ENCODE peak calls at places on chromosomes 4 and X, in ten cellular contexts. One of them, this sample, is unnamed.
A peak's percentile ranks its signal among the peaks of the same experiment; 100 is the strongest.

GRCh38 chr4:62275470-62275869 is 1075.3 kb downstream of the ADGRL3 start:
- DNase-seq in neural progenitor cell: no peak
- DNase-seq in activated CD8-positive, alpha-beta memory T cell treated with anti-CD3 and anti-CD28 coated beads for 48 hours: no peak
- DNase-seq in ACHN: no peak
- DNase-seq in substantia nigra: no peak
- DNase-seq in tibial nerve: no peak
- DNase-seq in myocyte: no peak
- DNase-seq in LoVo: no peak
- DNase-seq in iPS-NIHi11: no peak
- DNase-seq in breast epithelium: no peak
- DNase-seq in this sample: no peak

GRCh38 chr4:118034061-118034785 is at the start of gene NDST3:
- DNase-seq in neural progenitor cell: peak; percentile 88
- DNase-seq in activated CD8-positive, alpha-beta memory T cell treated with anti-CD3 and anti-CD28 coated beads for 48 hours: no peak
- DNase-seq in ACHN: peak; percentile 85
- DNase-seq in substantia nigra: peak; percentile 47
- DNase-seq in tibial nerve: peak; percentile 22
- DNase-seq in myocyte: peak; percentile 75
- DNase-seq in LoVo: peak; percentile 63
- DNase-seq in iPS-NIHi11: peak; percentile 74
- DNase-seq in breast epithelium: peak; percentile 27
- DNase-seq in this sample: peak; percentile 89

GRCh38 chr4:138334346-138335016 is 92.3 kb upstream of the SLC7A11 start:
- DNase-seq in neural progenitor cell: no peak
- DNase-seq in activated CD8-positive, alpha-beta memory T cell treated with anti-CD3 and anti-CD28 coated beads for 48 hours: no peak
- DNase-seq in ACHN: no peak
- DNase-seq in substantia nigra: no peak
- DNase-seq in tibial nerve: no peak
- DNase-seq in myocyte: no peak
- DNase-seq in LoVo: peak; percentile 20
- DNase-seq in iPS-NIHi11: no peak
- DNase-seq in breast epithelium: no peak
- DNase-seq in this sample: no peak

GRCh38 chrX:2875798-2876399 is 47.2 kb downstream of the GYG2 start:
- DNase-seq in neural progenitor cell: peak; percentile 50
- DNase-seq in activated CD8-positive, alpha-beta memory T cell treated with anti-CD3 and anti-CD28 coated beads for 48 hours: no peak
- DNase-seq in ACHN: peak; percentile 14
- DNase-seq in substantia nigra: no peak
- DNase-seq in tibial nerve: no peak
- DNase-seq in myocyte: no peak
- DNase-seq in LoVo: no peak
- DNase-seq in iPS-NIHi11: peak; percentile 25
- DNase-seq in breast epithelium: no peak
- DNase-seq in this sample: peak; percentile 57

GRCh38 chr4:173009129-173009823 is 159.3 kb upstream of the GALNT7 start:
- DNase-seq in neural progenitor cell: no peak
- DNase-seq in activated CD8-positive, alpha-beta memory T cell treated with anti-CD3 and anti-CD28 coated beads for 48 hours: no peak
- DNase-seq in ACHN: no peak
- DNase-seq in substantia nigra: no peak
- DNase-seq in tibial nerve: no peak
- DNase-seq in myocyte: no peak
- DNase-seq in LoVo: no peak
- DNase-seq in iPS-NIHi11: no peak
- DNase-seq in breast epithelium: no peak
- DNase-seq in this sample: peak; percentile 62

GRCh38 chr4:101649790-101650450 is 140.6 kb upstream of the BANK1 start:
- DNase-seq in neural progenitor cell: no peak
- DNase-seq in activated CD8-positive, alpha-beta memory T cell treated with anti-CD3 and anti-CD28 coated beads for 48 hours: no peak
- DNase-seq in ACHN: no peak
- DNase-seq in substantia nigra: no peak
- DNase-seq in tibial nerve: no peak
- DNase-seq in myocyte: peak; percentile 29
- DNase-seq in LoVo: no peak
- DNase-seq in iPS-NIHi11: no peak
- DNase-seq in breast epithelium: peak; percentile 31
- DNase-seq in this sample: peak; percentile 67

GRCh38 chrX:129478516-129478915 is 44.8 kb downstream of the SMARCA1 start:
- DNase-seq in neural progenitor cell: no peak
- DNase-seq in activated CD8-positive, alpha-beta memory T cell treated with anti-CD3 and anti-CD28 coated beads for 48 hours: no peak
- DNase-seq in ACHN: no peak
- DNase-seq in substantia nigra: no peak
- DNase-seq in tibial nerve: no peak
- DNase-seq in myocyte: peak; percentile 83
- DNase-seq in LoVo: no peak
- DNase-seq in iPS-NIHi11: no peak
- DNase-seq in breast epithelium: no peak
- DNase-seq in this sample: no peak

GRCh38 chr4:1541449-1542225 is 135.4 kb upstream of the NKX1-1 start:
- DNase-seq in neural progenitor cell: no peak
- DNase-seq in activated CD8-positive, alpha-beta memory T cell treated with anti-CD3 and anti-CD28 coated beads for 48 hours: no peak
- DNase-seq in ACHN: no peak
- DNase-seq in substantia nigra: no peak
- DNase-seq in tibial nerve: no peak
- DNase-seq in myocyte: no peak
- DNase-seq in LoVo: no peak
- DNase-seq in iPS-NIHi11: no peak
- DNase-seq in breast epithelium: no peak
- DNase-seq in this sample: no peak

GRCh38 chrX:46683023-46683422 is 75.9 kb downstream of the SLC9A7 start:
- DNase-seq in neural progenitor cell: no peak
- DNase-seq in activated CD8-positive, alpha-beta memory T cell treated with anti-CD3 and anti-CD28 coated beads for 48 hours: no peak
- DNase-seq in ACHN: no peak
- DNase-seq in substantia nigra: no peak
- DNase-seq in tibial nerve: no peak
- DNase-seq in myocyte: peak; percentile 53
- DNase-seq in LoVo: no peak
- DNase-seq in iPS-NIHi11: peak; percentile 6
- DNase-seq in breast epithelium: no peak
- DNase-seq in this sample: no peak

GRCh38 chr4:105171912-105172311 is 25.2 kb downstream of the TET2 start:
- DNase-seq in neural progenitor cell: no peak
- DNase-seq in activated CD8-positive, alpha-beta memory T cell treated with anti-CD3 and anti-CD28 coated beads for 48 hours: no peak
- DNase-seq in ACHN: no peak
- DNase-seq in substantia nigra: no peak
- DNase-seq in tibial nerve: no peak
- DNase-seq in myocyte: no peak
- DNase-seq in LoVo: no peak
- DNase-seq in iPS-NIHi11: no peak
- DNase-seq in breast epithelium: no peak
- DNase-seq in this sample: no peak

GRCh38 chrX:38854305-38854704 is 53.0 kb downstream of the MID1IP1 start:
- DNase-seq in neural progenitor cell: no peak
- DNase-seq in activated CD8-positive, alpha-beta memory T cell treated with anti-CD3 and anti-CD28 coated beads for 48 hours: no peak
- DNase-seq in ACHN: no peak
- DNase-seq in substantia nigra: no peak
- DNase-seq in tibial nerve: no peak
- DNase-seq in myocyte: no peak
- DNase-seq in LoVo: no peak
- DNase-seq in iPS-NIHi11: no peak
- DNase-seq in breast epithelium: no peak
- DNase-seq in this sample: no peak

GRCh38 chr4:138263438-138263837 is 21.3 kb upstream of the SLC7A11 start:
- DNase-seq in neural progenitor cell: no peak
- DNase-seq in activated CD8-positive, alpha-beta memory T cell treated with anti-CD3 and anti-CD28 coated beads for 48 hours: no peak
- DNase-seq in ACHN: no peak
- DNase-seq in substantia nigra: no peak
- DNase-seq in tibial nerve: no peak
- DNase-seq in myocyte: no peak
- DNase-seq in LoVo: no peak
- DNase-seq in iPS-NIHi11: no peak
- DNase-seq in breast epithelium: no peak
- DNase-seq in this sample: no peak

GRCh38 chr4:151879705-151880104 is 118.9 kb upstream of the GATB start:
- DNase-seq in neural progenitor cell: peak; percentile 28
- DNase-seq in activated CD8-positive, alpha-beta memory T cell treated with anti-CD3 and anti-CD28 coated beads for 48 hours: no peak
- DNase-seq in ACHN: no peak
- DNase-seq in substantia nigra: no peak
- DNase-seq in tibial nerve: no peak
- DNase-seq in myocyte: no peak
- DNase-seq in LoVo: no peak
- DNase-seq in iPS-NIHi11: no peak
- DNase-seq in breast epithelium: no peak
- DNase-seq in this sample: no peak

GRCh38 chr4:16897991-16898827 is at the start of gene LDB2:
- DNase-seq in neural progenitor cell: peak; percentile 84
- DNase-seq in activated CD8-positive, alpha-beta memory T cell treated with anti-CD3 and anti-CD28 coated beads for 48 hours: no peak
- DNase-seq in ACHN: no peak
- DNase-seq in substantia nigra: no peak
- DNase-seq in tibial nerve: peak; percentile 72
- DNase-seq in myocyte: no peak
- DNase-seq in LoVo: no peak
- DNase-seq in iPS-NIHi11: peak; percentile 49
- DNase-seq in breast epithelium: peak; percentile 24
- DNase-seq in this sample: peak; percentile 94

GRCh38 chr4:138307319-138307718 is 65.2 kb upstream of the SLC7A11 start:
- DNase-seq in neural progenitor cell: no peak
- DNase-seq in activated CD8-positive, alpha-beta memory T cell treated with anti-CD3 and anti-CD28 coated beads for 48 hours: no peak
- DNase-seq in ACHN: no peak
- DNase-seq in substantia nigra: no peak
- DNase-seq in tibial nerve: no peak
- DNase-seq in myocyte: no peak
- DNase-seq in LoVo: no peak
- DNase-seq in iPS-NIHi11: no peak
- DNase-seq in breast epithelium: no peak
- DNase-seq in this sample: no peak

GRCh38 chr4:168319486-168320019 is 1.0 kb upstream of the DDX60 start:
- DNase-seq in neural progenitor cell: no peak
- DNase-seq in activated CD8-positive, alpha-beta memory T cell treated with anti-CD3 and anti-CD28 coated beads for 48 hours: no peak
- DNase-seq in ACHN: no peak
- DNase-seq in substantia nigra: no peak
- DNase-seq in tibial nerve: no peak
- DNase-seq in myocyte: peak; percentile 9
- DNase-seq in LoVo: no peak
- DNase-seq in iPS-NIHi11: no peak
- DNase-seq in breast epithelium: no peak
- DNase-seq in this sample: no peak

GRCh38 chrX:42456301-42456700 is 321.7 kb downstream of the PPP1R2C start:
- DNase-seq in neural progenitor cell: no peak
- DNase-seq in activated CD8-positive, alpha-beta memory T cell treated with anti-CD3 and anti-CD28 coated beads for 48 hours: no peak
- DNase-seq in ACHN: no peak
- DNase-seq in substantia nigra: no peak
- DNase-seq in tibial nerve: no peak
- DNase-seq in myocyte: no peak
- DNase-seq in LoVo: no peak
- DNase-seq in iPS-NIHi11: no peak
- DNase-seq in breast epithelium: no peak
- DNase-seq in this sample: no peak

GRCh38 chrX:38929966-38930421 is 128.7 kb downstream of the MID1IP1 start:
- DNase-seq in neural progenitor cell: no peak
- DNase-seq in activated CD8-positive, alpha-beta memory T cell treated with anti-CD3 and anti-CD28 coated beads for 48 hours: no peak
- DNase-seq in ACHN: no peak
- DNase-seq in substantia nigra: no peak
- DNase-seq in tibial nerve: no peak
- DNase-seq in myocyte: peak; percentile 90
- DNase-seq in LoVo: no peak
- DNase-seq in iPS-NIHi11: no peak
- DNase-seq in breast epithelium: no peak
- DNase-seq in this sample: no peak

GRCh38 chrX:7709845-7710244 is 133.1 kb upstream of the VCX start:
- DNase-seq in neural progenitor cell: no peak
- DNase-seq in activated CD8-positive, alpha-beta memory T cell treated with anti-CD3 and anti-CD28 coated beads for 48 hours: no peak
- DNase-seq in ACHN: no peak
- DNase-seq in substantia nigra: no peak
- DNase-seq in tibial nerve: no peak
- DNase-seq in myocyte: no peak
- DNase-seq in LoVo: no peak
- DNase-seq in iPS-NIHi11: no peak
- DNase-seq in breast epithelium: no peak
- DNase-seq in this sample: peak; percentile 41

GRCh38 chr4:43435303-43435702 is 542.8 kb downstream of the GRXCR1 start:
- DNase-seq in neural progenitor cell: no peak
- DNase-seq in activated CD8-positive, alpha-beta memory T cell treated with anti-CD3 and anti-CD28 coated beads for 48 hours: no peak
- DNase-seq in ACHN: no peak
- DNase-seq in substantia nigra: no peak
- DNase-seq in tibial nerve: no peak
- DNase-seq in myocyte: no peak
- DNase-seq in LoVo: no peak
- DNase-seq in iPS-NIHi11: no peak
- DNase-seq in breast epithelium: no peak
- DNase-seq in this sample: no peak

GRCh38 chr4:632926-633325 is 7.6 kb downstream of the PDE6B start:
- DNase-seq in neural progenitor cell: no peak
- DNase-seq in activated CD8-positive, alpha-beta memory T cell treated with anti-CD3 and anti-CD28 coated beads for 48 hours: no peak
- DNase-seq in ACHN: no peak
- DNase-seq in substantia nigra: no peak
- DNase-seq in tibial nerve: no peak
- DNase-seq in myocyte: no peak
- DNase-seq in LoVo: no peak
- DNase-seq in iPS-NIHi11: no peak
- DNase-seq in breast epithelium: no peak
- DNase-seq in this sample: no peak

GRCh38 chr4:182736207-182736606 is 181.0 kb downstream of the DCTD start:
- DNase-seq in neural progenitor cell: no peak
- DNase-seq in activated CD8-positive, alpha-beta memory T cell treated with anti-CD3 and anti-CD28 coated beads for 48 hours: no peak
- DNase-seq in ACHN: no peak
- DNase-seq in substantia nigra: no peak
- DNase-seq in tibial nerve: no peak
- DNase-seq in myocyte: no peak
- DNase-seq in LoVo: no peak
- DNase-seq in iPS-NIHi11: no peak
- DNase-seq in breast epithelium: no peak
- DNase-seq in this sample: no peak

GRCh38 chr4:108601517-108601916 is 18.9 kb upstream of the RPL34 start:
- DNase-seq in neural progenitor cell: no peak
- DNase-seq in activated CD8-positive, alpha-beta memory T cell treated with anti-CD3 and anti-CD28 coated beads for 48 hours: no peak
- DNase-seq in ACHN: no peak
- DNase-seq in substantia nigra: no peak
- DNase-seq in tibial nerve: no peak
- DNase-seq in myocyte: no peak
- DNase-seq in LoVo: no peak
- DNase-seq in iPS-NIHi11: no peak
- DNase-seq in breast epithelium: no peak
- DNase-seq in this sample: no peak

GRCh38 chr4:152352215-152352614 is 183.7 kb downstream of the FBXW7 start:
- DNase-seq in neural progenitor cell: no peak
- DNase-seq in activated CD8-positive, alpha-beta memory T cell treated with anti-CD3 and anti-CD28 coated beads for 48 hours: no peak
- DNase-seq in ACHN: no peak
- DNase-seq in substantia nigra: no peak
- DNase-seq in tibial nerve: no peak
- DNase-seq in myocyte: no peak
- DNase-seq in LoVo: no peak
- DNase-seq in iPS-NIHi11: no peak
- DNase-seq in breast epithelium: no peak
- DNase-seq in this sample: no peak

GRCh38 chrX:110003167-110004156 is 548 bp downstream of the TMEM164 start:
- DNase-seq in neural progenitor cell: no peak
- DNase-seq in activated CD8-positive, alpha-beta memory T cell treated with anti-CD3 and anti-CD28 coated beads for 48 hours: no peak
- DNase-seq in ACHN: peak; percentile 18
- DNase-seq in substantia nigra: no peak
- DNase-seq in tibial nerve: no peak
- DNase-seq in myocyte: peak; percentile 33
- DNase-seq in LoVo: peak; percentile 6
- DNase-seq in iPS-NIHi11: no peak
- DNase-seq in breast epithelium: no peak
- DNase-seq in this sample: peak; percentile 11

GRCh38 chr4:185341841-185342240 is 53.9 kb downstream of the LRP2BP start:
- DNase-seq in neural progenitor cell: no peak
- DNase-seq in activated CD8-positive, alpha-beta memory T cell treated with anti-CD3 and anti-CD28 coated beads for 48 hours: no peak
- DNase-seq in ACHN: no peak
- DNase-seq in substantia nigra: no peak
- DNase-seq in tibial nerve: no peak
- DNase-seq in myocyte: no peak
- DNase-seq in LoVo: no peak
- DNase-seq in iPS-NIHi11: no peak
- DNase-seq in breast epithelium: no peak
- DNase-seq in this sample: no peak

GRCh38 chr4:11511321-11511720 is 82.6 kb upstream of the HS3ST1 start:
- DNase-seq in neural progenitor cell: no peak
- DNase-seq in activated CD8-positive, alpha-beta memory T cell treated with anti-CD3 and anti-CD28 coated beads for 48 hours: no peak
- DNase-seq in ACHN: no peak
- DNase-seq in substantia nigra: no peak
- DNase-seq in tibial nerve: no peak
- DNase-seq in myocyte: no peak
- DNase-seq in LoVo: no peak
- DNase-seq in iPS-NIHi11: no peak
- DNase-seq in breast epithelium: no peak
- DNase-seq in this sample: no peak

GRCh38 chrX:38175140-38175539 is 45.5 kb downstream of the SRPX start:
- DNase-seq in neural progenitor cell: peak; percentile 69
- DNase-seq in activated CD8-positive, alpha-beta memory T cell treated with anti-CD3 and anti-CD28 coated beads for 48 hours: no peak
- DNase-seq in ACHN: peak; percentile 31
- DNase-seq in substantia nigra: no peak
- DNase-seq in tibial nerve: no peak
- DNase-seq in myocyte: no peak
- DNase-seq in LoVo: peak; percentile 39
- DNase-seq in iPS-NIHi11: peak; percentile 50
- DNase-seq in breast epithelium: no peak
- DNase-seq in this sample: peak; percentile 72